ENCODE peak calls at places on chromosomes 4 and X, in ten cellular contexts. A is aorta, Q is H9, E is pancreas, R is IMR-90, S is neuronal stem cell, J is MM.1S, I is OCI-LY7, U is cardiac muscle cell, Y is tibial artery. Z is an unnamed sample. For H3K4me1, the result is how much of the 10 kb centered on the place peaks cover.

GRCh38 chrX:43949669-43950068 is 23.5 kb downstream of the NDP start:
- DNase-seq in A (no peak), R (no peak), J (no peak), Q (peak), S (no peak), U (peak), Y (no peak), I (peak), E (no peak), Z (peak)

GRCh38 chr4:59091376-59092142 is 1981.4 kb upstream of the IGFBP7 start:
- DNase-seq in U (no peak), S (no peak), J (no peak), I (no peak), Q (peak), E (no peak), R (no peak), Y (no peak), A (peak), Z (no peak)

GRCh38 chr4:172356002-172356401 is 542.8 kb downstream of the GALNTL6 start:
- DNase-seq in R (no peak), I (no peak), Y (no peak), A (no peak), Q (no peak), E (no peak), S (no peak), J (no peak), U (no peak), Z (peak)

GRCh38 chrX:52341493-52341892 is 27.3 kb upstream of the XAGE2 start:
- DNase-seq in A (no peak), U (no peak), R (no peak), Y (no peak), S (no peak), E (no peak), Q (no peak), I (no peak), J (no peak), Z (no peak)

GRCh38 chr4:158856852-158857251 is 88.0 kb downstream of the FNIP2 start:
- DNase-seq in Y (no peak), A (no peak), Q (no peak), J (peak), R (peak), I (peak), U (peak), S (no peak), E (no peak), Z (peak)

GRCh38 chrX:123959281-123960063 is 2.0 kb upstream of the STAG2 start:
- DNase-seq in J (peak), Y (peak), S (peak), A (peak), Q (no peak), R (no peak), E (peak), U (peak), I (peak), Z (peak)

GRCh38 chr4:183721207-183722081 is 62.4 kb downstream of the TRAPPC11 start:
- DNase-seq in S (no peak), E (peak), J (peak), U (peak), R (peak), I (no peak), A (peak), Y (no peak), Q (peak), Z (peak)

GRCh38 chr4:150232029-150232428 is 153.8 kb downstream of the DCLK2 start:
- DNase-seq in Q (no peak), I (no peak), E (no peak), A (no peak), R (no peak), U (no peak), Y (no peak), S (no peak), J (no peak), Z (no peak)

GRCh38 chrX:9340619-9341304 is 124.1 kb upstream of the TBL1X start:
- DNase-seq in S (no peak), I (peak), J (peak), R (peak), E (peak), Y (peak), A (no peak), Q (peak), U (no peak), Z (peak)

GRCh38 chrX:22110729-22111494 is 78.8 kb downstream of the PHEX start:
- DNase-seq in E (peak), Q (no peak), R (peak), S (no peak), A (no peak), U (no peak), J (no peak), Y (no peak), I (no peak), Z (no peak)

GRCh38 chr4:73872331-73873108 is 3.3 kb downstream of the CXCL1 start:
- DNase-seq in J (no peak), Q (no peak), S (no peak), R (no peak), A (no peak), I (no peak), E (no peak), U (no peak), Y (no peak), Z (no peak)

GRCh38 chrX:119617511-119618164 is 11.4 kb upstream of the NKRF start:
- DNase-seq in Q (no peak), R (no peak), I (peak), Y (no peak), E (no peak), S (no peak), J (no peak), U (no peak), A (no peak), Z (no peak)

GRCh38 chrX:36957425-36958328 is 50.5 kb upstream of the FAM47C start:
- DNase-seq in U (peak), R (no peak), S (peak), I (no peak), A (peak), J (no peak), E (peak), Y (no peak), Q (peak), Z (peak)

GRCh38 chr4:34170941-34171340 is 2073.4 kb downstream of the ARAP2 start:
- DNase-seq in A (no peak), Y (no peak), U (no peak), S (no peak), Q (no peak), E (no peak), J (no peak), I (no peak), R (peak), Z (no peak)

GRCh38 chr4:135277116-135277979 is 1075.8 kb upstream of the PABPC4L start:
- DNase-seq in I (no peak), A (no peak), U (no peak), S (no peak), J (no peak), R (peak), E (no peak), Y (no peak), Q (no peak), Z (peak)

GRCh38 chr4:60088803-60089202 is 1111.3 kb upstream of the ADGRL3 start:
- DNase-seq in I (no peak), S (no peak), R (no peak), Q (no peak), E (no peak), J (no peak), U (no peak), A (no peak), Y (no peak), Z (no peak)

GRCh38 chr4:81164623-81165416 is 50.2 kb downstream of the PRKG2 start:
- DNase-seq in Q (no peak), U (no peak), A (no peak), Y (no peak), S (no peak), E (no peak), J (no peak), R (peak), I (no peak), Z (peak)

GRCh38 chr4:122218762-122219161 is 66.6 kb downstream of the BLTP1 start:
- DNase-seq in E (no peak), U (peak), S (no peak), A (no peak), J (no peak), Q (no peak), R (peak), Y (no peak), I (peak), Z (peak)

GRCh38 chr4:147799986-147800555 is 68.2 kb downstream of the ARHGAP10 start:
- DNase-seq in U (no peak), S (no peak), Y (no peak), E (no peak), A (no peak), Q (no peak), I (no peak), J (peak), R (no peak), Z (no peak)

GRCh38 chr4:118917582-118917981 is 28.9 kb downstream of the SYNPO2 start:
- DNase-seq in R (peak), J (no peak), Y (no peak), I (no peak), U (no peak), E (no peak), S (no peak), A (no peak), Q (no peak), Z (peak)

GRCh38 chrX:19886888-19887531 is 390 bp downstream of the SH3KBP1 start:
- DNase-seq in Y (peak), Q (no peak), S (no peak), E (peak), I (no peak), R (no peak), U (peak), J (peak), A (peak), Z (peak)

GRCh38 chrX:6968231-6968630 is 179.3 kb upstream of the STS start:
- DNase-seq in J (no peak), Y (no peak), S (no peak), I (no peak), R (no peak), E (no peak), U (no peak), A (no peak), Q (no peak), Z (no peak)

GRCh38 chr4:99438578-99438875 is 3.4 kb upstream of the ADH7 start:
- DNase-seq in I (no peak), Q (no peak), J (no peak), Y (no peak), E (no peak), R (no peak), S (no peak), U (no peak), A (no peak), Z (peak)

GRCh38 chrX:135477576-135477975 is 42.9 kb upstream of the INTS6L start:
- DNase-seq in I (peak), A (no peak), R (peak), J (peak), E (peak), Q (peak), S (peak), Y (peak), U (peak), Z (peak)

GRCh38 chr4:71867598-71867997 is 83.7 kb upstream of the GC start:
- DNase-seq in I (no peak), A (no peak), S (no peak), Q (no peak), J (peak), E (no peak), R (peak), U (no peak), Y (no peak), Z (no peak)

GRCh38 chr4:183637461-183637860 is 21.5 kb downstream of the RWDD4 start:
- DNase-seq in S (no peak), I (no peak), U (no peak), J (no peak), E (no peak), R (peak), A (no peak), Y (no peak), Q (no peak), Z (peak)

GRCh38 chrX:46737462-46737861 is 21.5 kb downstream of the SLC9A7 start:
- DNase-seq in A (no peak), J (no peak), S (no peak), Y (no peak), U (no peak), E (no peak), Q (no peak), R (peak), I (no peak), Z (peak)

GRCh38 chrX:119194631-119195030 is 41.5 kb upstream of the PGRMC1 start:
- DNase-seq in I (no peak), A (no peak), Q (no peak), E (no peak), Y (no peak), J (no peak), S (no peak), R (no peak), U (peak), Z (peak)

GRCh38 chrX:71941771-71942170 is 31.1 kb downstream of the NHSL2 start:
- DNase-seq in R (peak), Y (peak), S (no peak), Q (no peak), I (no peak), E (no peak), A (no peak), U (peak), J (no peak), Z (peak)

GRCh38 chr4:80069837-80070788 is 2.9 kb downstream of the ANTXR2 start:
- DNase-seq in R (peak), S (no peak), Q (no peak), E (no peak), J (no peak), I (no peak), U (no peak), Y (no peak), A (no peak), Z (peak)
- H3K4me1 ChIP-seq in R (under half), S (under half), Q (under half), E (under half), J (under half), I (under half), U (under half), Y (under half), A (under half), Z (under half)

GRCh38 chrX:139198936-139199335 is 331.6 kb upstream of the F9 start:
- DNase-seq in A (no peak), I (no peak), Y (no peak), E (no peak), J (no peak), R (no peak), S (no peak), Q (no peak), U (no peak), Z (no peak)
- H3K4me1 ChIP-seq in A (under half), I (under half), Y (under half), E (under half), J (under half), R (under half), S (under half), Q (under half), U (under half), Z (under half)

GRCh38 chrX:153878969-153879653 is 6.9 kb downstream of the L1CAM start:
- DNase-seq in R (no peak), S (no peak), U (peak), Q (peak), E (no peak), Y (no peak), A (no peak), I (no peak), J (no peak), Z (no peak)
- H3K4me1 ChIP-seq in R (under half), S (under half), U (under half), Q (under half), E (under half), Y (under half), A (under half), I (under half), J (under half), Z (under half)

DNA sequence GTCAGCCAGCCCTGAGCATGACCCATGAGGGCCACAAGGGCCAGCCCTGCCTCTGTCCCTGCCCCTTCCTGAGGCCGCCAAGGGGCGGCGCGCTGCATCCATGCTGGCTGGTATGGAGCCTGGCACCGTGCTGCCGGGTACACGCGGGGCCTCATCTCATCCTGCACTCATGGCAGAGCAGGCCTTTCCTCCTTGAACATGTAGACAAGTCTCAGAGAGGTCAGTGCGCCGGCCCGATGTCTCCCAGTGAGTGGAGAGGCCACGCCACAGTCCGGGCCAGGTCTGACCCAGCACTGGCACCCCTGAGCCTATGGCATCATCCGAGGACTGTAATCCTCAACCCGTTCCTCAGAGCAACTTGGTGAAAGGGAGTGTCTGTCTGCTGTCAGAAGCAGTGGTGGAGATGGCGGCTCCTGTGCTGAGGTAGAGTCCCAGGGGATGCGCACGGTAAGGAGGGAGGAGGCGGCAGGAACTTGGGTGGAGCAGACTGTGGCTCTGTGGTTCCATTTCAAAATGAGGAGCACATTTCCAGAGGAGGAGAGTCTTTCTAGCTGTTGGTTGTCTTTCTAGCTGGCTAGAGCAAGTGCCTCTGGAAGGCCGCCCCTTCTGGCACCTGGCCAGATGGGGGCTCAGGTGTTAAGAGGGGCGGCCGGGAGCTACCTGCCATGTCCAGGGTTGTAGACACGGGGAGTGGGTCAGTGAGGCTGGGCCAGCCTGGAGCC is 32.8 kb downstream of the TRMT44 start:
- DNase-seq in R (no peak), A (no peak), Y (no peak), J (no peak), I (no peak), E (no peak), Q (peak), U (no peak), S (no peak), Z (peak)
- H3K4me1 ChIP-seq in R (under half), A (under half), Y (under half), J (under half), I (under half), E (under half), Q (under half), U (under half), S (under half), Z (under half)

DNA sequence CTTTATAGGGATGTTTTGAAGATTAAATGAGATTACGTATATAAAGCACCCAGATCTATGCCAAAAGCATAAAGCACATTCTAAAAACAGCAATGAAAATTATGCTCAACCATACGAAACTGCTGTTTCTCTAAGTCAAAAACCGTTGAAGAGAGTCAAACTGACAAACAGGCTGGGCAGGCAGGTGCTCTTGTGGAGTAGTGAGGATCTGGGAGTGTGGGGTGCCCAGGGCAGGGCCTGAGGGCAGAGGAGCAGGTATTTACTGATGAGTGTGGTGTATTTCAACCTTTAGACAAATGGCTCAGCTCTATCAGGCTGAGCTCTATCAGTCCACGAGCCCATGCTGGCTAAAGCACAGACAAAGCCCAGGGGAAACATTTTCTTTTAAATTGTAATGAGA is 40.4 kb downstream of the RELL1 start:
- DNase-seq in A (no peak), J (peak), U (no peak), E (no peak), R (no peak), Y (no peak), S (no peak), I (peak), Q (no peak), Z (no peak)
- H3K4me1 ChIP-seq in A (under half), J (under half), U (under half), E (under half), R (under half), Y (under half), S (under half), I (under half), Q (under half), Z (under half)

GRCh38 chr4:41209901-41210300 is 4.4 kb downstream of the APBB2 start:
- DNase-seq in U (no peak), Q (no peak), Y (no peak), J (no peak), A (no peak), E (no peak), R (no peak), S (no peak), I (no peak), Z (no peak)
- H3K4me1 ChIP-seq in U (under half), Q (under half), Y (under half), J (under half), A (under half), E (under half), R (under half), S (under half), I (under half), Z (half or more)

DNA sequence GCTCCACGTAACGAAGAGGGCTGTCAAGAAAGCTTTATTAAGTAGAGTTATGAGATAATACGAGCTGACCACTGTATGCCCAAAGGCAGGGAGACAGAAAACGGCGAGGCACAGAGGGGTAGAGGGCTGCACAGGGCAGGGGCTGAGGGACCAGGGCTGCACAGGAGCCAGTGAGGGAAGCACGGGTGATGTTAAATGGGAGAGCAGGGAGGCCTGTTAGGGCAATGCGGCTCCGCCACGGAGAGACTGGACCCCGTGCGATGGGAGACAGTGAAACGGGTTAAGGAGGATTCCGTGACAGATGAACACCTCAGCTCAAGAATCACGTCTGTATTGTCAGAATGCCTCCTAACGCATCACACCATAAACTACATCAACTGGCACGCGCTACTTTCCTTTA is 25.1 kb downstream of the FAT1 start:
- DNase-seq in I (no peak), E (no peak), U (no peak), J (no peak), S (no peak), Q (no peak), Y (no peak), A (no peak), R (no peak), Z (no peak)
- H3K4me1 ChIP-seq in I (under half), E (under half), U (under half), J (under half), S (under half), Q (under half), Y (under half), A (under half), R (under half), Z (under half)

GRCh38 chr4:1212546-1213335 is 36.2 kb downstream of the CTBP1 start:
- DNase-seq in Y (no peak), R (no peak), J (no peak), S (no peak), E (no peak), Q (no peak), A (peak), I (no peak), U (no peak), Z (no peak)

GRCh38 chr4:1210971-1211370 is 38.0 kb downstream of the CTBP1 start:
- DNase-seq in Y (peak), A (peak), U (no peak), J (no peak), R (no peak), E (no peak), Q (no peak), I (no peak), S (no peak), Z (no peak)

GRCh38 chr4:1211371-1211770 is 37.6 kb downstream of the CTBP1 start:
- DNase-seq in J (no peak), A (peak), R (no peak), E (no peak), Y (no peak), U (no peak), S (no peak), I (no peak), Q (no peak), Z (no peak)

GRCh38 chr4:1213336-1213995 is 35.5 kb downstream of the CTBP1 start:
- DNase-seq in A (no peak), J (no peak), U (no peak), S (no peak), I (no peak), Q (no peak), R (no peak), E (no peak), Y (no peak), Z (no peak)

DNA sequence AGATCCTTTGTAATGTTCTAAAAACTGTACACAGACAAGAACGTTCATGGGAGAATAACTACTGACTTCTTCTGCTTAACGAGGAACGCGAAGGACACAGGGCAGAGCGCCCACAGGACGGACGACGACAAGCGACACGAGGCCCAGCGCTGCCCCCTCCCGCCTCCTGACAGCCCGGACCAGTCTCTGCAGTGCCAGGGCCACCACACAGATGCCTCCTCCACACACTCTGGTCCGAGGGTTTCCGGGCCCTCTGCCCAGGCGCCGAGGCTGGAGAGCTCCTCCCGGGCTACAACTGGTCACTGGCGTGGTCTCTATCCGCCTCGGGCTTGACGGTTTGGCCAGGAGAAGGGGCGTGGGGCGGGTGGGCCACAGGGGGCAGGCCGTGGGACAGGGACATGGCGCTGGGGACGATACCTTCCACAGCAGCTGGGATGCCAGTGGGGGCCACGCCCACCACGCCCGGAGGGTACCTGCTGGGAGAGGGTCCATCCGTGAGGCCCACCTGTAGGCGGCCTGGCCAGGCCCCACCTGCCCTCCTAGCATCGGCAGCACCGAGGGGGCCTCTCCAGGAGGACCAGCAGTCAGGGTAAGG is 36.9 kb downstream of the CTBP1 start:
- DNase-seq in E (peak), A (peak), J (no peak), I (no peak), R (no peak), S (no peak), Q (no peak), U (no peak), Y (no peak), Z (no peak)
- H3K4me1 ChIP-seq in E (under half), A (under half), J (under half), I (under half), R (under half), S (under half), Q (under half), U (under half), Y (under half), Z (half or more)

GRCh38 chr4:7045961-7046921 is 3.1 kb downstream of the TADA2B start:
- DNase-seq in R (no peak), S (no peak), Q (no peak), Y (no peak), J (no peak), I (peak), U (no peak), A (peak), E (no peak), Z (no peak)
- H3K4me1 ChIP-seq in R (under half), S (under half), Q (under half), Y (under half), J (under half), I (under half), U (under half), A (under half), E (under half), Z (under half)